ENCODE peak calls at places on chromosomes 4 and X, in four cellular contexts. I is colonic mucosa, T is GM23338, D is tibial artery. X is an unnamed sample.
A peak's percentile ranks its signal among the peaks of the same experiment; 100 is the strongest.

GRCh38 chr4:46945062-46945461 is 36.0 kb upstream of the COX7B2 start:
- DNase-seq in I (no peak), T (no peak), D (no peak), X (no peak)

GRCh38 chr4:170589597-170590191 is 499.9 kb upstream of the AADAT start:
- DNase-seq in I (no peak), T (peak; percentile 63), D (no peak), X (no peak)

GRCh38 chr4:53227451-53227850 is 138.4 kb downstream of the SCFD2 start:
- DNase-seq in I (no peak), T (no peak), D (no peak), X (no peak)

GRCh38 chr4:74742191-74742590 is 52.1 kb downstream of the BTC start:
- DNase-seq in I (no peak), T (no peak), D (no peak), X (no peak)

GRCh38 chr4:11729548-11729947 is 300.9 kb upstream of the HS3ST1 start:
- DNase-seq in I (peak; percentile 30), T (no peak), D (no peak), X (no peak)

GRCh38 chrX:149630681-149631292 is 805 bp downstream of the TMEM185A start:
- DNase-seq in I (no peak), T (no peak), D (no peak), X (no peak)

GRCh38 chr4:63708661-63709060 is 700.6 kb downstream of the TECRL start:
- DNase-seq in I (no peak), T (no peak), D (no peak), X (no peak)

GRCh38 chr4:146255874-146256273 is 41.5 kb downstream of the REELD1 start:
- DNase-seq in I (no peak), T (no peak), D (no peak), X (no peak)

GRCh38 chrX:16828126-16828908 is 41.8 kb downstream of the RBBP7 start:
- DNase-seq in I (no peak), T (no peak), D (no peak), X (no peak)

GRCh38 chrX:151174581-151175282 is 1.7 kb upstream of the GPR50 start:
- DNase-seq in I (no peak), T (peak; percentile 63), D (no peak), X (no peak)

GRCh38 chr4:38706301-38706700 is 42.3 kb downstream of the KLF3 start:
- DNase-seq in I (no peak), T (no peak), D (no peak), X (no peak)

GRCh38 chr4:175770555-175770954 is 41.5 kb downstream of the GPM6A start:
- DNase-seq in I (no peak), T (no peak), D (no peak), X (no peak)

GRCh38 chr4:20017439-20017838 is 234.3 kb upstream of the SLIT2 start:
- DNase-seq in I (no peak), T (no peak), D (no peak), X (no peak)

GRCh38 chr4:38867478-38868054 is at the start of gene FAM114A1:
- DNase-seq in I (peak; percentile 89), T (peak; percentile 79), D (peak; percentile 92), X (no peak)

GRCh38 chr4:87961993-87962791 is 13.3 kb upstream of the SPP1 start:
- DNase-seq in I (no peak), T (no peak), D (no peak), X (no peak)

GRCh38 chr4:188042191-188042590 is 46.6 kb downstream of the ZFP42 start:
- DNase-seq in I (no peak), T (no peak), D (no peak), X (no peak)
- H3K27me3 ChIP-seq in I (no peaks in the 10 kb centered on the region), T (no peaks in the 10 kb centered on the region), D (no peaks in the 10 kb centered on the region), X (no peaks in the 10 kb centered on the region)

DNA sequence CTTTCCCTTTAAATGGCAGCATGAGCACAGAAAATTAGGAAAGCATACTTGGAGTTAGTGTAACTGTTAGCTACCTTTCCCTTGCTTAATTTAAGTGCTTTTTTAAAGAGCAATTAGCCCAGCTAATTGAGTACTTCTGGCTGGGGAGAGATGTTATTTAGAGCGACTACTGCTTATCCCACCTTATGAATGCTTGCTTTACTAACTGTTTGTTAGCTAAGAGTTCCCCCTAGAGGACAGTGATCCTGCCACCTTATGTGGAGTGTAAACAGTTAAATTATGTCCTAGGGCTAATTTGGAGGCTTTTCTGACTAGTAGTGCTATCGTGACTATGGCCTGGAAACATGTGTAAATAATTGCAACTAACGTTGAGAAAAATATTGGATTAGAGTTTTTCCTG is 909.4 kb downstream of the FSTL5 start:
- DNase-seq in I (no peak), T (no peak), D (no peak), X (no peak)
- TF ChIP-seq CTCF in I (no peak), T (peak; percentile 16), D (no peak), X (no peak)

GRCh38 chrX:106875151-106875550 is 28.0 kb downstream of the RIPPLY1 start:
- DNase-seq in I (no peak), T (no peak), D (no peak), X (no peak)

GRCh38 chrX:106874075-106874474 is 29.1 kb downstream of the RIPPLY1 start:
- DNase-seq in I (no peak), T (peak; percentile 38), D (no peak), X (no peak)
- H3K4me1 ChIP-seq in I (no peaks in the 10 kb centered on the region), T (no peaks in the 10 kb centered on the region), D (no peaks in the 10 kb centered on the region), X (no peaks in the 10 kb centered on the region)

DNA sequence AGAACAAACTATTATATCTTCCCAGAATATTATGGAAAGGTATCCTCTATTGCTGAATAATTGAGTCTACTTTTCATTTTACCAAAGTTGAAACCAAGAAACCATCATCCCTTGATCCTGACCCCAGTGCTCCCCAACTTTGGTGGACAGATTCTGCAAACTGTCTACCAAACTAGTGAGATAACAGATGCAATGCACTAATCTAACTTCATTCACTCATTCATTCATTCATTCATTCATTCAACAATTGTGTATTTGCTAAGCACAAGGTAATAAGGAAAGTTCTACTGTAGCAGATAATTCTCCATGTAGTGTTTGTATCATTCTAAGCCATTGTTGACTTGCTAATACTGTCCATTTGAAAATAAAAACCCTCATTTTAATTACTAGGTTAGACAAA is 150.6 kb downstream of the UNC5C start:
- DNase-seq in I (no peak), T (no peak), D (no peak), X (no peak)
- H3K27me3 ChIP-seq in I (no peaks in the 10 kb centered on the region), T (no peaks in the 10 kb centered on the region), D (no peaks in the 10 kb centered on the region), X (no peaks in the 10 kb centered on the region)

DNA sequence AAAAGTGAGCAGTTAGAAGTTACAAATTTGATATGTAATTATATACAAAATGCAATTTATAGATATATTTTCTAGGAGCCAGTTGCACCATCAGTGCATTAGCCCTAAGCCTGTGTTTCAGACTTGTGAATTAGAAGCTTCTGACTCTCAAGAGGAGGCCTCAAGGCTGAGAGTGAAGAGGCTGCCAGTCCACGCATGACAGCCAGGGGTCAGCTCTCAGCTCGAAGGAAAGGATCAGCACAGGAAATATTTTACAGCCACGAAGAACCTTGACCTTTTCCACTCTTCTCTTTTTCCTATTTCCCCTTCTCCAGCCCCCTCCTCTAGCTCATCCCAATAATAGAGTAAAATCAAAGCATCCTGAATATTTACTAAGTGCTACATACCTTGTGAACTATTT is 642.4 kb downstream of the TRIML1 start:
- DNase-seq in I (no peak), T (peak; percentile 70), D (no peak), X (no peak)
- TF ChIP-seq CTCF in I (no peak), T (peak; percentile 63), D (no peak), X (no peak)

X was measured in esophagus squamous epithelium.